ENCODE peak calls at places on chromosome 1, in four cellular contexts. One of them, this sample, is unnamed.

GRCh38 chr1:206586501-206587445 is 25.5 kb downstream of the EIF2D start:
- DNase-seq in mammary epithelial cell: peak
- DNase-seq in IMR-90: no peak
- DNase-seq in Panc1: no peak
- DNase-seq in this sample: no peak

GRCh38 chr1:41872074-41872473 is 46.6 kb downstream of the HIVEP3 start:
- DNase-seq in mammary epithelial cell: no peak
- DNase-seq in IMR-90: no peak
- DNase-seq in Panc1: no peak
- DNase-seq in this sample: no peak

GRCh38 chr1:29248409-29248808 is 12.1 kb downstream of the PTPRU start:
- DNase-seq in IMR-90: no peak
- DNase-seq in mammary epithelial cell: no peak
- DNase-seq in Panc1: no peak
- DNase-seq in this sample: no peak

GRCh38 chr1:226086776-226087175 is 24.3 kb downstream of the H3-3A start:
- DNase-seq in mammary epithelial cell: no peak
- DNase-seq in Panc1: no peak
- DNase-seq in IMR-90: no peak
- DNase-seq in this sample: no peak

GRCh38 chr1:27598902-27599528 is 4.9 kb downstream of the AHDC1 start:
- DNase-seq in IMR-90: peak
- DNase-seq in Panc1: no peak
- DNase-seq in mammary epithelial cell: peak
- DNase-seq in this sample: no peak

GRCh38 chr1:55474168-55474786 is 259.1 kb upstream of the USP24 start:
- DNase-seq in IMR-90: peak
- DNase-seq in Panc1: no peak
- DNase-seq in mammary epithelial cell: peak
- DNase-seq in this sample: no peak

GRCh38 chr1:212366901-212367300 is 47.8 kb downstream of the PACC1 start:
- DNase-seq in Panc1: no peak
- DNase-seq in mammary epithelial cell: no peak
- DNase-seq in IMR-90: peak
- DNase-seq in this sample: no peak

GRCh38 chr1:86156571-86157455 is at the start of gene COL24A1:
- DNase-seq in Panc1: no peak
- DNase-seq in IMR-90: peak
- DNase-seq in mammary epithelial cell: no peak
- DNase-seq in this sample: no peak

GRCh38 chr1:201505505-201505893 is 1.4 kb downstream of the CSRP1 start:
- DNase-seq in mammary epithelial cell: peak
- DNase-seq in Panc1: no peak
- DNase-seq in IMR-90: peak
- DNase-seq in this sample: no peak

GRCh38 chr1:243926803-243927245 is 76.8 kb upstream of the AKT3 start:
- DNase-seq in Panc1: peak
- DNase-seq in IMR-90: peak
- DNase-seq in mammary epithelial cell: peak
- DNase-seq in this sample: peak

GRCh38 chr1:2204384-2205190 is 10.0 kb upstream of the FAAP20 start:
- DNase-seq in mammary epithelial cell: no peak
- DNase-seq in Panc1: no peak
- DNase-seq in IMR-90: peak
- DNase-seq in this sample: no peak
- H3K4me3 ChIP-seq in mammary epithelial cell: no peak
- H3K4me3 ChIP-seq in Panc1: peak
- H3K4me3 ChIP-seq in IMR-90: peak
- H3K4me3 ChIP-seq in this sample: peak

GRCh38 chr1:13710097-13710496 is 10.1 kb downstream of the PRDM2 start:
- DNase-seq in mammary epithelial cell: no peak
- DNase-seq in IMR-90: no peak
- DNase-seq in Panc1: no peak
- DNase-seq in this sample: no peak
- H3K4me3 ChIP-seq in mammary epithelial cell: no peak
- H3K4me3 ChIP-seq in IMR-90: no peak
- H3K4me3 ChIP-seq in Panc1: no peak
- H3K4me3 ChIP-seq in this sample: no peak

DNA sequence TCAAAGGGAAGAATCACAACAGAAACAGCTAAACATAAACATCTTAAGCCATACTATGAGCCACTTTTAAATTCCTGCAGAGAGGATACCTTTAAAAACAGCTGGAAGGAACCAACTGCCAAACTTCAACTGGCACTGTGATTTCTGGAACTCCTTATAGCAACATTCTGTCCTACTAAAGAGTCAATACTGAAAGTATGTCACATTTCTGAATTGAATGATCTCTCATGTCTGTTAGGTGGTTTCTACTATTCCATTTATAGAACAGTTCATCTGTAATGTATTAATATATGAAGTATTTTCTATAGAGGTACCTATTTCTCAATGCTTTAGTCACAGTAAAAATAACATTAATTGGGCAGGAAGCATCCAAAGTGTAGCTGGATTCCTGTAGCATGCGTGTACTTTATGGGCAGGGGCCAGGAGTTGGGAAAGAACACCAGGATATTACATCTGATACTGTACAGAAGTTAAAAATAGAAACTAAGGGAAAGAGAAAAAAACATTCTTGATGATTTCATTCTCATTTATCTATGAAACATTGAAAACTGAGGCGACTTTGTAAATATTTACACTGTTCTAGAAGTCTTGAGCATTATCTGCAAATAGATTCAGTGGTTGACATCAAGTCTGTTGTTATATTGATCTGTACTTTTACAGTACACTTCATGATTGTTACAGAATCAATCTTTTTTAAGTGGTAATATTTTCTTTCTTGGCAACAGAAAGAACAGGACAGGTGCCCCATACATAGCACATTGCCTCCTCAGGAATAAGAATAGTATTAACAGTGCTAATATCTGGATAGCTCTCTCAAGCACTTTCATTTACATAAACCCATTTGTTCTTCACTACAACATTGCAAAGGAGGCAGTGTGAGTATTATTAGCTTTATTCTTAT is 6.1 kb upstream of the ZNF281 start:
- DNase-seq in Panc1: peak
- DNase-seq in mammary epithelial cell: peak
- DNase-seq in IMR-90: peak
- DNase-seq in this sample: peak
- H3K4me3 ChIP-seq in Panc1: no peak
- H3K4me3 ChIP-seq in mammary epithelial cell: no peak
- H3K4me3 ChIP-seq in IMR-90: no peak
- H3K4me3 ChIP-seq in this sample: peak

DNA sequence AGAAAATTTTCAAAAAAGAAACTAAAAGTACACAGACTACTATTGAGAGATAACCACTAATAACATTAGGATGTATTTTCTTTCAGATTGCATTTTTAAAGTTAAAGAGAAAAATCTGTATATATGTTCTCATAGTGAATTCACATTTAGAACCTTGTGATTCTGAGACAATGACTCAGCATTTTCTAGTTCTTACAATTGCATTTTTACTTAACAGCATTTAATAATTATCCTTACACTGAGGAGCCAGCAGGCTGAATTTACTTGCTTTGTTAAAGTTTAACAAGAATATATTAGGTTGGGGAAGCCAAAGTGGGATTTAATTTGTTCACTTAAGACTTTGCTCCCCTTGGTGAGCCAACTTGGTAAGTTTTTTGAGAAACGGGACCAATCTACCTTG is 4.5 kb downstream of the PATJ start:
- DNase-seq in IMR-90: peak
- DNase-seq in Panc1: no peak
- DNase-seq in mammary epithelial cell: no peak
- DNase-seq in this sample: no peak
- H3K4me3 ChIP-seq in IMR-90: no peak
- H3K4me3 ChIP-seq in Panc1: no peak
- H3K4me3 ChIP-seq in mammary epithelial cell: no peak
- H3K4me3 ChIP-seq in this sample: no peak

GRCh38 chr1:94067196-94067595 is 53.8 kb downstream of the ABCA4 start:
- DNase-seq in Panc1: no peak
- DNase-seq in IMR-90: peak
- DNase-seq in mammary epithelial cell: no peak
- DNase-seq in this sample: no peak
- H3K4me3 ChIP-seq in Panc1: no peak
- H3K4me3 ChIP-seq in IMR-90: no peak
- H3K4me3 ChIP-seq in mammary epithelial cell: no peak
- H3K4me3 ChIP-seq in this sample: no peak

GRCh38 chr1:233614173-233614742 is 352 bp downstream of the KCNK1 start:
- DNase-seq in IMR-90: peak
- DNase-seq in mammary epithelial cell: peak
- DNase-seq in Panc1: no peak
- DNase-seq in this sample: peak
- H3K4me3 ChIP-seq in IMR-90: peak
- H3K4me3 ChIP-seq in mammary epithelial cell: peak
- H3K4me3 ChIP-seq in Panc1: peak
- H3K4me3 ChIP-seq in this sample: peak

GRCh38 chr1:173205146-173206051 is 1.7 kb downstream of the TNFSF4 start:
- DNase-seq in IMR-90: peak
- DNase-seq in mammary epithelial cell: peak
- DNase-seq in Panc1: no peak
- DNase-seq in this sample: no peak
- H3K4me3 ChIP-seq in IMR-90: peak
- H3K4me3 ChIP-seq in mammary epithelial cell: no peak
- H3K4me3 ChIP-seq in Panc1: peak
- H3K4me3 ChIP-seq in this sample: no peak

GRCh38 chr1:52554267-52554640 is 1.4 kb upstream of the TUT4 start:
- DNase-seq in Panc1: no peak
- DNase-seq in IMR-90: no peak
- DNase-seq in mammary epithelial cell: no peak
- DNase-seq in this sample: no peak

GRCh38 chr1:52554756-52555155 is 1.9 kb upstream of the TUT4 start:
- DNase-seq in IMR-90: peak
- DNase-seq in Panc1: no peak
- DNase-seq in mammary epithelial cell: peak
- DNase-seq in this sample: no peak

GRCh38 chr1:52558941-52559340 is 6.0 kb upstream of the TUT4 start:
- DNase-seq in Panc1: no peak
- DNase-seq in IMR-90: no peak
- DNase-seq in mammary epithelial cell: no peak
- DNase-seq in this sample: no peak

GRCh38 chr1:52559875-52560274 is 7.0 kb upstream of the TUT4 start:
- DNase-seq in Panc1: no peak
- DNase-seq in IMR-90: no peak
- DNase-seq in mammary epithelial cell: no peak
- DNase-seq in this sample: no peak

DNA sequence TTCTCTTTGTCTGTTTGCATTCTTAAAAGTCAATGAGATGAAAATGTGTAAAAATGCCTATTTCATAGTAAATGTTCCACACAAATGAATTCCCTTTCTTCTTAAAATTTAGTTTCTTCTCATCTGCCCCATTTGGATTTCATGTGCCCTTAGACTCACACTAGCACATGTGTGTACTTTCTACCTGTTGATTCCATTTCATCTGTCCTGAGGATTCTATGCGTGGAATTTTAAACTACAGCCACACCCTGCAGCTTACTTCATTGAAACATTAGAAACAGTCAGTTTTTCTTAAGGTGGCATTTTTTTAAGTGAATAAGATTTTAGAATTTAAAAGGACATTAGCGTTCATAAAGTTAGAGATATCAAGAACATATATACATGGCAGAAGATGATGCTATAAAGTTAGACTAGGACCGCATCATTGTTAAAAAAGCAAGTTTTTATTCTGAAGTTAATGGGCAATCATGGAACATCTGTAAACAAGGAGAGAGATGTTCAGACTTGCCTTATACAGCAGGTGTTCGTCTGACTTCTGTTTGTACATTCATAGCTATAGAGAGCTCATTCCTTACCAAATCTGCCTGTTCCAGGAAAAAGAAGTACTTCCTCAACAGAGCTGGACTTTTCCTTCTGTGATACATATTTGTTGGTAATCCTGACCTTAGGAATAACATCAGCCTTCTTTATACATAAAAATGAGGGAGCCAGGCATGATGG is 3.9 kb upstream of the TUT4 start:
- DNase-seq in mammary epithelial cell: no peak
- DNase-seq in Panc1: no peak
- DNase-seq in IMR-90: no peak
- DNase-seq in this sample: no peak
- H3K4me3 ChIP-seq in mammary epithelial cell: no peak
- H3K4me3 ChIP-seq in Panc1: no peak
- H3K4me3 ChIP-seq in IMR-90: no peak
- H3K4me3 ChIP-seq in this sample: no peak

DNA sequence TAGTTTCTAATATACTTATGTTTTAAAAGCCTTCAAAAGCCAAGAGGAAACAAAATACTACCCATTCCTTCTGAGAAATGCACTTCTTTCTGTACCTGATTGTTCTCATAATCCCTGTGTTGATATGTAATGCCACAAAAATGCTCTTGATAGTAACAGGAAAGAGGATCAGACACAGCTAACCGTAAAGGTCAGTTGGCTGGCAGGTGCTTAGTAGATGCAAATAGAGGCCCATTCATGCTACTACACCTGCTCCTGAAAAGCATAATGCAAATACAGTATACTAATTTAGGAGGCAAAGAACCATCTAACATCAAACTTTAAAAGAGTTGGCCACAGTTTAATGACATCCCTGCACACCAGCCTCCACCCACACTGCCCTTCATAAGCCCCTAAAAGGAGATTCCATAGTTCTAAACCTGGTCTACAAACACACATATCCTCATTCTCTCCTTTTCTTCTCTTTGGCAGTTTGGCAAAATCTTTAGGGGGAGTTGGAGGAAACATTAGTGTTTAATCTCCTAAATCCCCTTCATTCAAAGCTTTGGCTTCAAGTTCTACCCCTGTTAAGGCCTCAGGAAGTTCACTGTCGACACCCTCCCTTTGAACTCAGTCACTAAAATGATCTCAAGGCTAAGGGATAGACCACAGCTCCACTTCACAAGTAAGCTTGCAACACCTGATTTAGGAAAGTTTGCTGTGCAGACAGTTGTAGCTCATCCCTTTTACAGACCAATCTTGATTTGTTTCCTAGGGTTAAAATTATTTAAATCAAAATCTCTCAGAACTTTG is 2.9 kb upstream of the CD46 start:
- DNase-seq in IMR-90: no peak
- DNase-seq in Panc1: no peak
- DNase-seq in mammary epithelial cell: peak
- DNase-seq in this sample: peak
- H3K4me3 ChIP-seq in IMR-90: no peak
- H3K4me3 ChIP-seq in Panc1: no peak
- H3K4me3 ChIP-seq in mammary epithelial cell: no peak
- H3K4me3 ChIP-seq in this sample: no peak

GRCh38 chr1:194043984-194044755 is 857.8 kb upstream of the B3GALT2 start:
- DNase-seq in mammary epithelial cell: no peak
- DNase-seq in IMR-90: peak
- DNase-seq in Panc1: no peak
- DNase-seq in this sample: no peak
- H3K4me3 ChIP-seq in mammary epithelial cell: no peak
- H3K4me3 ChIP-seq in IMR-90: no peak
- H3K4me3 ChIP-seq in Panc1: no peak
- H3K4me3 ChIP-seq in this sample: no peak

This sample was measured in HCT116.